ENCODE peak calls at places on chromosomes 7 and 10, in six cellular contexts. One of them, this sample, is unnamed.

GRCh38 chr10:13586676-13587355 is at the start of gene PRPF18:
- DNase-seq in anterior cingulate cortex: peak
- DNase-seq in activated CD4-positive, alpha-beta memory T cell treated with anti-CD3 and anti-CD28 coated beads for 36 hours: peak
- DNase-seq in nucleus accumbens: peak
- DNase-seq in body of pancreas: peak
- DNase-seq in activated T-cell treated with anti-CD3 and anti-CD28 coated beads, Interleukin-2, amount 50 U/mL, for 72 hours: peak
- DNase-seq in this sample: peak

GRCh38 chr7:91083855-91084644 is 180.2 kb upstream of the FZD1 start:
- DNase-seq in activated T-cell treated with anti-CD3 and anti-CD28 coated beads, Interleukin-2, amount 50 U/mL, for 72 hours: peak
- DNase-seq in activated CD4-positive, alpha-beta memory T cell treated with anti-CD3 and anti-CD28 coated beads for 36 hours: peak
- DNase-seq in anterior cingulate cortex: no peak
- DNase-seq in nucleus accumbens: no peak
- DNase-seq in body of pancreas: no peak
- DNase-seq in this sample: no peak

GRCh38 chr10:34655286-34656170 is 159.6 kb downstream of the PARD3 start:
- DNase-seq in body of pancreas: peak
- DNase-seq in activated CD4-positive, alpha-beta memory T cell treated with anti-CD3 and anti-CD28 coated beads for 36 hours: peak
- DNase-seq in nucleus accumbens: no peak
- DNase-seq in anterior cingulate cortex: no peak
- DNase-seq in activated T-cell treated with anti-CD3 and anti-CD28 coated beads, Interleukin-2, amount 50 U/mL, for 72 hours: peak
- DNase-seq in this sample: peak

GRCh38 chr10:33115720-33116119 is 157.7 kb upstream of the ITGB1 start:
- DNase-seq in anterior cingulate cortex: no peak
- DNase-seq in body of pancreas: no peak
- DNase-seq in nucleus accumbens: no peak
- DNase-seq in activated T-cell treated with anti-CD3 and anti-CD28 coated beads, Interleukin-2, amount 50 U/mL, for 72 hours: no peak
- DNase-seq in activated CD4-positive, alpha-beta memory T cell treated with anti-CD3 and anti-CD28 coated beads for 36 hours: peak
- DNase-seq in this sample: no peak

GRCh38 chr10:132489053-132489703 is 48.4 kb upstream of the INPP5A start:
- DNase-seq in nucleus accumbens: no peak
- DNase-seq in body of pancreas: peak
- DNase-seq in anterior cingulate cortex: no peak
- DNase-seq in activated CD4-positive, alpha-beta memory T cell treated with anti-CD3 and anti-CD28 coated beads for 36 hours: no peak
- DNase-seq in activated T-cell treated with anti-CD3 and anti-CD28 coated beads, Interleukin-2, amount 50 U/mL, for 72 hours: no peak
- DNase-seq in this sample: no peak

GRCh38 chr10:50991496-50992355 is 82.6 kb upstream of the PRKG1 start:
- DNase-seq in activated CD4-positive, alpha-beta memory T cell treated with anti-CD3 and anti-CD28 coated beads for 36 hours: no peak
- DNase-seq in anterior cingulate cortex: no peak
- DNase-seq in activated T-cell treated with anti-CD3 and anti-CD28 coated beads, Interleukin-2, amount 50 U/mL, for 72 hours: peak
- DNase-seq in nucleus accumbens: no peak
- DNase-seq in body of pancreas: peak
- DNase-seq in this sample: no peak

GRCh38 chr10:11147723-11148122 is 130.1 kb downstream of the CELF2 start:
- DNase-seq in anterior cingulate cortex: no peak
- DNase-seq in nucleus accumbens: no peak
- DNase-seq in body of pancreas: no peak
- DNase-seq in activated T-cell treated with anti-CD3 and anti-CD28 coated beads, Interleukin-2, amount 50 U/mL, for 72 hours: peak
- DNase-seq in activated CD4-positive, alpha-beta memory T cell treated with anti-CD3 and anti-CD28 coated beads for 36 hours: peak
- DNase-seq in this sample: no peak

GRCh38 chr7:19116121-19117080 is 1.0 kb downstream of the TWIST1 start:
- DNase-seq in nucleus accumbens: no peak
- DNase-seq in activated T-cell treated with anti-CD3 and anti-CD28 coated beads, Interleukin-2, amount 50 U/mL, for 72 hours: no peak
- DNase-seq in anterior cingulate cortex: no peak
- DNase-seq in body of pancreas: no peak
- DNase-seq in activated CD4-positive, alpha-beta memory T cell treated with anti-CD3 and anti-CD28 coated beads for 36 hours: no peak
- DNase-seq in this sample: no peak

GRCh38 chr7:131511774-131512535 is 44.5 kb downstream of the PODXL start:
- DNase-seq in body of pancreas: no peak
- DNase-seq in anterior cingulate cortex: no peak
- DNase-seq in activated T-cell treated with anti-CD3 and anti-CD28 coated beads, Interleukin-2, amount 50 U/mL, for 72 hours: no peak
- DNase-seq in nucleus accumbens: no peak
- DNase-seq in activated CD4-positive, alpha-beta memory T cell treated with anti-CD3 and anti-CD28 coated beads for 36 hours: no peak
- DNase-seq in this sample: no peak

GRCh38 chr7:155591055-155591750 is 44.8 kb upstream of the CNPY1 start:
- DNase-seq in activated CD4-positive, alpha-beta memory T cell treated with anti-CD3 and anti-CD28 coated beads for 36 hours: no peak
- DNase-seq in anterior cingulate cortex: no peak
- DNase-seq in nucleus accumbens: no peak
- DNase-seq in body of pancreas: no peak
- DNase-seq in activated T-cell treated with anti-CD3 and anti-CD28 coated beads, Interleukin-2, amount 50 U/mL, for 72 hours: no peak
- DNase-seq in this sample: no peak

GRCh38 chr10:133245439-133246235 is 8.0 kb downstream of the VENTX start:
- DNase-seq in anterior cingulate cortex: no peak
- DNase-seq in nucleus accumbens: no peak
- DNase-seq in activated T-cell treated with anti-CD3 and anti-CD28 coated beads, Interleukin-2, amount 50 U/mL, for 72 hours: no peak
- DNase-seq in activated CD4-positive, alpha-beta memory T cell treated with anti-CD3 and anti-CD28 coated beads for 36 hours: no peak
- DNase-seq in body of pancreas: no peak
- DNase-seq in this sample: no peak

GRCh38 chr7:29649010-29649716 is 85.5 kb downstream of the PRR15 start:
- DNase-seq in activated CD4-positive, alpha-beta memory T cell treated with anti-CD3 and anti-CD28 coated beads for 36 hours: no peak
- DNase-seq in anterior cingulate cortex: no peak
- DNase-seq in nucleus accumbens: no peak
- DNase-seq in activated T-cell treated with anti-CD3 and anti-CD28 coated beads, Interleukin-2, amount 50 U/mL, for 72 hours: no peak
- DNase-seq in body of pancreas: no peak
- DNase-seq in this sample: no peak

GRCh38 chr10:101774589-101775272 is 1.2 kb downstream of the FGF8 start:
- DNase-seq in anterior cingulate cortex: no peak
- DNase-seq in nucleus accumbens: no peak
- DNase-seq in activated CD4-positive, alpha-beta memory T cell treated with anti-CD3 and anti-CD28 coated beads for 36 hours: no peak
- DNase-seq in activated T-cell treated with anti-CD3 and anti-CD28 coated beads, Interleukin-2, amount 50 U/mL, for 72 hours: no peak
- DNase-seq in body of pancreas: no peak
- DNase-seq in this sample: no peak

GRCh38 chr10:77849039-77849664 is 77.4 kb downstream of the DLG5 start:
- DNase-seq in nucleus accumbens: no peak
- DNase-seq in body of pancreas: no peak
- DNase-seq in activated T-cell treated with anti-CD3 and anti-CD28 coated beads, Interleukin-2, amount 50 U/mL, for 72 hours: peak
- DNase-seq in anterior cingulate cortex: no peak
- DNase-seq in activated CD4-positive, alpha-beta memory T cell treated with anti-CD3 and anti-CD28 coated beads for 36 hours: peak
- DNase-seq in this sample: no peak

GRCh38 chr7:100545636-100546128 is 6.7 kb downstream of the AGFG2 start:
- DNase-seq in body of pancreas: peak
- DNase-seq in activated T-cell treated with anti-CD3 and anti-CD28 coated beads, Interleukin-2, amount 50 U/mL, for 72 hours: peak
- DNase-seq in anterior cingulate cortex: no peak
- DNase-seq in activated CD4-positive, alpha-beta memory T cell treated with anti-CD3 and anti-CD28 coated beads for 36 hours: peak
- DNase-seq in nucleus accumbens: no peak
- DNase-seq in this sample: no peak

GRCh38 chr10:62810131-62810530 is 5.6 kb downstream of the ADO start:
- DNase-seq in body of pancreas: no peak
- DNase-seq in activated T-cell treated with anti-CD3 and anti-CD28 coated beads, Interleukin-2, amount 50 U/mL, for 72 hours: no peak
- DNase-seq in activated CD4-positive, alpha-beta memory T cell treated with anti-CD3 and anti-CD28 coated beads for 36 hours: no peak
- DNase-seq in anterior cingulate cortex: no peak
- DNase-seq in nucleus accumbens: no peak
- DNase-seq in this sample: no peak

GRCh38 chr10:482036-482435 is 207.4 kb downstream of the DIP2C start:
- DNase-seq in body of pancreas: no peak
- DNase-seq in anterior cingulate cortex: no peak
- DNase-seq in activated T-cell treated with anti-CD3 and anti-CD28 coated beads, Interleukin-2, amount 50 U/mL, for 72 hours: no peak
- DNase-seq in activated CD4-positive, alpha-beta memory T cell treated with anti-CD3 and anti-CD28 coated beads for 36 hours: no peak
- DNase-seq in nucleus accumbens: no peak
- DNase-seq in this sample: no peak

GRCh38 chr10:62082729-62083412 is 181.4 kb downstream of the ARID5B start:
- DNase-seq in activated T-cell treated with anti-CD3 and anti-CD28 coated beads, Interleukin-2, amount 50 U/mL, for 72 hours: peak
- DNase-seq in activated CD4-positive, alpha-beta memory T cell treated with anti-CD3 and anti-CD28 coated beads for 36 hours: peak
- DNase-seq in nucleus accumbens: no peak
- DNase-seq in anterior cingulate cortex: no peak
- DNase-seq in body of pancreas: no peak
- DNase-seq in this sample: peak

GRCh38 chr10:84264611-84265141 is 19.8 kb downstream of the RGR start:
- DNase-seq in activated CD4-positive, alpha-beta memory T cell treated with anti-CD3 and anti-CD28 coated beads for 36 hours: peak
- DNase-seq in anterior cingulate cortex: peak
- DNase-seq in nucleus accumbens: peak
- DNase-seq in activated T-cell treated with anti-CD3 and anti-CD28 coated beads, Interleukin-2, amount 50 U/mL, for 72 hours: peak
- DNase-seq in body of pancreas: peak
- DNase-seq in this sample: peak

GRCh38 chr7:25349283-25349682 is 121.0 kb upstream of the NPVF start:
- DNase-seq in nucleus accumbens: no peak
- DNase-seq in activated T-cell treated with anti-CD3 and anti-CD28 coated beads, Interleukin-2, amount 50 U/mL, for 72 hours: no peak
- DNase-seq in anterior cingulate cortex: no peak
- DNase-seq in body of pancreas: no peak
- DNase-seq in activated CD4-positive, alpha-beta memory T cell treated with anti-CD3 and anti-CD28 coated beads for 36 hours: no peak
- DNase-seq in this sample: no peak

GRCh38 chr10:96833220-96834001 is 1.3 kb downstream of the LCOR start:
- DNase-seq in body of pancreas: peak
- DNase-seq in activated T-cell treated with anti-CD3 and anti-CD28 coated beads, Interleukin-2, amount 50 U/mL, for 72 hours: peak
- DNase-seq in activated CD4-positive, alpha-beta memory T cell treated with anti-CD3 and anti-CD28 coated beads for 36 hours: peak
- DNase-seq in anterior cingulate cortex: peak
- DNase-seq in nucleus accumbens: peak
- DNase-seq in this sample: peak

GRCh38 chr7:140463111-140463510 is 16.2 kb downstream of the MKRN1 start:
- DNase-seq in anterior cingulate cortex: no peak
- DNase-seq in nucleus accumbens: no peak
- DNase-seq in activated T-cell treated with anti-CD3 and anti-CD28 coated beads, Interleukin-2, amount 50 U/mL, for 72 hours: no peak
- DNase-seq in body of pancreas: no peak
- DNase-seq in activated CD4-positive, alpha-beta memory T cell treated with anti-CD3 and anti-CD28 coated beads for 36 hours: no peak
- DNase-seq in this sample: no peak

GRCh38 chr7:94632338-94633024 is 23.5 kb downstream of the SGCE start:
- DNase-seq in body of pancreas: no peak
- DNase-seq in anterior cingulate cortex: no peak
- DNase-seq in activated CD4-positive, alpha-beta memory T cell treated with anti-CD3 and anti-CD28 coated beads for 36 hours: no peak
- DNase-seq in activated T-cell treated with anti-CD3 and anti-CD28 coated beads, Interleukin-2, amount 50 U/mL, for 72 hours: peak
- DNase-seq in nucleus accumbens: no peak
- DNase-seq in this sample: peak

GRCh38 chr10:76117949-76118348 is 686.5 kb downstream of the LRMDA start:
- DNase-seq in activated CD4-positive, alpha-beta memory T cell treated with anti-CD3 and anti-CD28 coated beads for 36 hours: no peak
- DNase-seq in activated T-cell treated with anti-CD3 and anti-CD28 coated beads, Interleukin-2, amount 50 U/mL, for 72 hours: no peak
- DNase-seq in body of pancreas: no peak
- DNase-seq in nucleus accumbens: no peak
- DNase-seq in anterior cingulate cortex: no peak
- DNase-seq in this sample: no peak

GRCh38 chr10:132109341-132110072 is 43.8 kb downstream of the JAKMIP3 start:
- DNase-seq in activated CD4-positive, alpha-beta memory T cell treated with anti-CD3 and anti-CD28 coated beads for 36 hours: no peak
- DNase-seq in anterior cingulate cortex: no peak
- DNase-seq in nucleus accumbens: no peak
- DNase-seq in activated T-cell treated with anti-CD3 and anti-CD28 coated beads, Interleukin-2, amount 50 U/mL, for 72 hours: no peak
- DNase-seq in body of pancreas: peak
- DNase-seq in this sample: no peak